ENCODE peak calls at places on chromosome 13, in nine cellular contexts. K, N, A, M, E, W, Z, F and S are unnamed samples.

GRCh38 chr13:36356058-36356457 is 9.9 kb upstream of the SPART start:
- DNase-seq in K (no peak), N (no peak), A (no peak), M (no peak), E (no peak), W (no peak), Z (no peak), F (no peak), S (no peak)

GRCh38 chr13:76816394-76816793 is 69.8 kb downstream of the KCTD12 start:
- DNase-seq in K (no peak), N (no peak), A (no peak), M (no peak), E (no peak), W (no peak), Z (no peak), F (no peak), S (no peak)

GRCh38 chr13:23470706-23471610 is 37.5 kb upstream of the SACS start:
- DNase-seq in K (no peak), N (no peak), A (no peak), M (no peak), E (no peak), W (peak; percentile 58), Z (no peak), F (no peak), S (no peak)

GRCh38 chr13:112967666-112968379 is 1.2 kb upstream of the MCF2L start:
- DNase-seq in K (no peak), N (no peak), A (peak; percentile 70), M (no peak), E (no peak), W (no peak), Z (no peak), F (peak; percentile 63), S (no peak)

GRCh38 chr13:99376924-99377323 is 69.7 kb upstream of the GPR183 start:
- DNase-seq in K (no peak), N (peak; percentile 2), A (no peak), M (no peak), E (no peak), W (no peak), Z (no peak), F (peak; percentile 51), S (no peak)

GRCh38 chr13:39102981-39103490 is 64.8 kb downstream of the NHLRC3 start:
- DNase-seq in K (no peak), N (no peak), A (no peak), M (no peak), E (no peak), W (no peak), Z (no peak), F (no peak), S (no peak)

GRCh38 chr13:66519259-66519658 is 710.9 kb downstream of the PCDH9 start:
- DNase-seq in K (no peak), N (no peak), A (no peak), M (no peak), E (no peak), W (no peak), Z (no peak), F (no peak), S (no peak)

GRCh38 chr13:76361868-76362267 is 524.3 kb downstream of the KCTD12 start:
- DNase-seq in K (no peak), N (no peak), A (no peak), M (no peak), E (no peak), W (no peak), Z (no peak), F (no peak), S (no peak)

DNA sequence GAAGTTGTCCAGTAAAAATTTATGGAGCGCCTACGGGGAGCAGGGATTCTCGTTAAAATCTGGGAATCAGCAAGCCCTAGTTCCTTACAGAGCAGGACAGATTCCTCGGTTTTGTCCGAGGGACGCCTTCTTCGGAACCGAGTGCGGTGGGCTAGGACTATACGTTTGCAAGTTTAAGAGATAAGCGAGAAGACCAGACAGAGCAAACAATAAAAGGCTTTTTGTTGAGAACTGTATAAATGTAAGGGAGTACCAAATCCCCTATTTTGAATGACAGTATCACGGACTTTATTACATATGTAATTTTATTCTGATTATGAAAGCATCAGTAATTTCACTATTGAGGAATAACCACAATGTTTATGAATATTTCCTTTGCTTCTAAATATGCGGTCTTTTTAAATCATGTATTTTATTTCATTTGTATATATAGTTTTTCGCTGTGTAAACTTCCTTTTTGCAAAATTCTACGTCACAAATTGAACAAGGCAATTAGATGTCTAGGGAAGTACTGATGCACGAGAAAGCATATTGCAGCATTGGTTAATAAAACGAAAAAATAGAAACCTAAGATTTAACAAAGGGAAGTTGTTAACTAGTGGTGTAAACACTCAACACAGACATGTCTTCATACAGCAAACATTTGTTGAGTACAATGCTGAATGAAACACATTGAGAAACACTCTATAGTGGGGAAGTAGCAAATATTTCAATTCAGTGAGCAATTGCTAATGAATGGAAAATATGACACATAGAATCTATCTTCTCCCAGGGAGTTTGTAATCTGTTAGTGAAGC is 1.2 kb upstream of the ANKRD10 start:
- DNase-seq in K (no peak), N (no peak), A (peak; percentile 60), M (peak; percentile 64), E (no peak), W (peak; percentile 31), Z (no peak), F (no peak), S (peak; percentile 30)
- TF ChIP-seq CTCF in K (no peak), N (no peak), A (no peak), M (no peak), E (no peak), W (no peak), Z (no peak), F (no peak), S (no peak)

GRCh38 chr13:73058741-73059459 is at the start of gene KLF5:
- DNase-seq in K (peak; percentile 97), N (peak; percentile 98), A (peak; percentile 92), M (peak; percentile 89), E (peak; percentile 97), W (peak; percentile 96), Z (peak; percentile 99), F (peak; percentile 98), S (peak; percentile 97)

GRCh38 chr13:73061478-73062275 is 2.9 kb downstream of the KLF5 start:
- DNase-seq in K (no peak), N (no peak), A (peak; percentile 70), M (no peak), E (no peak), W (no peak), Z (no peak), F (peak; percentile 67), S (no peak)

GRCh38 chr13:73062368-73062767 is 3.6 kb downstream of the KLF5 start:
- DNase-seq in K (no peak), N (no peak), A (no peak), M (no peak), E (no peak), W (no peak), Z (no peak), F (no peak), S (no peak)

GRCh38 chr13:73059460-73060250 is 850 bp downstream of the KLF5 start:
- DNase-seq in K (peak; percentile 58), N (peak; percentile 72), A (peak; percentile 60), M (peak; percentile 10), E (no peak), W (peak; percentile 43), Z (peak; percentile 88), F (peak; percentile 92), S (no peak)

DNA sequence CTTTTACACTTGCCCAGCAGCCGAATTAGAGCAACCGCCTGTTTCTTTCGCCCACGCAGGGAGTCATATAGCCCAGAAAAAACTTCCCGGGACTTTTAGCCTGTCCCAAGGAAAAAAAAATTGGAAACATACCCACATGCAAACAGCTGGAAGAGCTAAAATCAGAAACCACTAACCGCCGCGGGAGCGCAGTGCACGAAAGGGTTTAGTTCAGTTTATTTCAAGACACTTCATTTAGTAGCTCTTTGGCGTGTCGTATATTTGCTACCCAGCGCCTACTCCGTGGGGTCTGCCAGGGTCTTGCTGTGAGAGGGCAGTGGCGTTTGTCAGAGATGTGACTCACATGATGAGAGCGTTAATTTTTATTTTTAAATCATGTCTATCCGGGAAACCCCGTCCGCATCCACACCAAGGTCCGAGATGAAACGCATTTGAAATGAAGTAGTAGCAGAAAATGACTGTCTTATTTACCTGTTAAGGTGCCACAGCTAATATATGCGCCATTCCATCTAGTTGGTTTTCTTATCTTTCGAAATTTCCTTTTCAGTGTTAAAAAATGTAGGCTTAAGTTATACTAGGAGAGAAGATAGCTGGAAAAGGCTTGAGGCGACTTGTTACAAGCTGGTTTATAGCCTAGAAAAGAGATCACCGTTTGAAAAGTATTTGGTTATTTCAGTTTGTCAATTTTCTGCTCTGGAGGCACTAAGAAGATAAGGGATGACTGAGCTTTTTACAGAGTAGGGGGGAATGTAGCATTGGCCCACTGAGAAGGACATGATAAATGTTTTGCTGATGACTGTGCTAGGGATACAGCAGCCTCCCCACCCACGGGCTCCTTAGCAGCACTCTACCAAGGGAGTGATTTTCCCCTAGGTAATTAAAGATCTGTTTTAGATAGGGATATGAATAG is 1.7 kb downstream of the KLF5 start:
- DNase-seq in K (peak; percentile 33), N (no peak), A (peak; percentile 63), M (peak; percentile 82), E (no peak), W (peak; percentile 60), Z (peak; percentile 42), F (peak; percentile 74), S (peak; percentile 70)
- H3K27ac ChIP-seq in K (peak overlapping the region; percentile 74), N (no peak overlapping the region), A (peak overlapping the region; percentile 96), M (peak overlapping the region; percentile 13), E (peak overlapping the region; percentile 93), W (peak overlapping the region; percentile 79), Z (peak overlapping the region; percentile 89), F (peak overlapping the region; percentile 81), S (peak overlapping the region; percentile 93)

DNA sequence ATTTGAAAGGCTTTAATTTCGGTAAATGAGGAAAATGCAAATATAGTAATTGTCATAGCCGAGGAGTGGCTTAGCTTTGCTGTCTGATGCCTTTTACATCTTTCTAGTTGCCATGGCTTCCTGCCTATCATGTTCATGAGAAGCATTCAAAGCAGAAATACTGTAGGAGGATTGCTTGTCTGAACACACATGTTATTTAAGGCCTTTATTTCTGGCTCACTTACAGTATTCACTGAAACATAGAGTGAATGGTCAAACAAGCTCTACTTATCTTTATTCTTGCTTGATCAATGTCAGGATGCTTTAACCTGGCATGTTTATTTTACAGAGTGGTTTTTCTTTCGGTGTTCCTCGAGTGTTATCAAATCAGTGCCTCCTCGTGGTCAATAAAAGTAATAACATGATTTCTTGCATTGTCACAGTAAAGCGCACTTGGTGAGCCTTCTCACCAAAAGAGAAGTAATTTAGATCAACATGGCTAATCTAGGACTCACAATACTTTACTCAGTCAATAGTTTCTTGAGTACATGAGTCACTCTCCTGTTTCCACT is 73.5 kb upstream of the PCDH17 start:
- DNase-seq in K (no peak), N (no peak), A (no peak), M (no peak), E (peak; percentile 1), W (peak; percentile 6), Z (no peak), F (no peak), S (no peak)
- TF ChIP-seq CTCF in K (no peak), N (no peak), A (peak; percentile 43), M (no peak), E (no peak), W (peak; percentile 32), Z (no peak), F (no peak), S (no peak)

DNA sequence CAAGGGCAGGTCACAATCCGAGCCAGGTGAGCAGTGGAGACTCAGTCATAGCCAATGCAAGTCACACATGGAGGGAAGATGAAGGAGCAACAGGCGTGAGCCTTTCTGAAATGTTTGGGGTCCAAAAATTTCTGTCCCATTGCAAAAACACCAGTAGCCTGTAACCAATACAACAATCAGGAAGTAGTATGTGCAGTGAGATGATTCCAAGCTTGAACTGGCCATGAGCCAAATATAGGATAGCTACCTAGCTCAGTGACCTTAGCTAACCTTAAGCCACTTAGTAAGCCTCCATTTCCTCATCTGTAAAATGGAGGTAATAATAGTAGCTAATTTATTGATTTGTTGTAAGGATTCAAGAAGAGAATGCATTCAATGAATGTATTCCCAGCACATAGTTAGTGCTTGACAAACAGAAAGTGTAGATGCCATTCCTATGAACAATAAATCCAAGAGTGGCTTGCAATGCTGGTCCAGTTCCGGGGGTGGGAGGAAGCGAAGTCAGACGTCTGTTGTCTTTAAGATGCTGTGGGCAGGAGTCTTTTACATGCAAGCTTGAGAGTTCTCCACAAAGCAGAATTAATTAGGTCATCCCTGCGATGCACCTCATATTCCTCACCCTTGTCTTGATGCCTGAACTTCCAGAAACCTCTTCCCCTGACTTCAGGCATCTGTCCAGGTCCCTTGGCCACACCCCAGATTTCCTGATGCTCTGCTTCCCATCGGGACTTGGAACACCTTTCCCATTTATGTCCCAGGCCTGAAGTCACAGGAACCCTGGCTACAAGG is 195.7 kb upstream of the UBL3 start:
- DNase-seq in K (no peak), N (no peak), A (no peak), M (peak; percentile 88), E (no peak), W (peak; percentile 47), Z (peak; percentile 63), F (no peak), S (no peak)
- H3K27ac ChIP-seq in K (no peak overlapping the region), N (no peak overlapping the region), A (no peak overlapping the region), M (peak overlapping the region; percentile 3), E (no peak overlapping the region), W (no peak overlapping the region), Z (no peak overlapping the region), F (no peak overlapping the region), S (no peak overlapping the region)